ENCODE peak calls at places on chromosomes 1 and 21, in ten cellular contexts. One of them, this sample, is unnamed.

GRCh38 chr1:237999426-238000052 is 108.8 kb upstream of the ZP4 start:
- DNase-seq in astrocyte of the hippocampus: no peak
- DNase-seq in NCI-H1105: no peak
- DNase-seq in dermis blood vessel endothelial cell: no peak
- DNase-seq in NCI-H2171: no peak
- DNase-seq in stimulated activated CD4-positive, alpha-beta T cell treated with anti-CD3 and anti-CD28 coated beads, Interleukin-2, amount 100 ng/mL, for 48 hours: no peak
- DNase-seq in non-pigmented ciliary epithelial cell: no peak
- DNase-seq in GM19239: no peak
- DNase-seq in GM23248: no peak
- DNase-seq in prostate gland: no peak
- DNase-seq in this sample: peak

GRCh38 chr1:41776896-41777431 is 141.8 kb downstream of the HIVEP3 start:
- DNase-seq in astrocyte of the hippocampus: no peak
- DNase-seq in NCI-H1105: no peak
- DNase-seq in dermis blood vessel endothelial cell: no peak
- DNase-seq in NCI-H2171: no peak
- DNase-seq in stimulated activated CD4-positive, alpha-beta T cell treated with anti-CD3 and anti-CD28 coated beads, Interleukin-2, amount 100 ng/mL, for 48 hours: no peak
- DNase-seq in non-pigmented ciliary epithelial cell: no peak
- DNase-seq in GM19239: no peak
- DNase-seq in GM23248: no peak
- DNase-seq in prostate gland: peak
- DNase-seq in this sample: no peak

GRCh38 chr1:240663160-240663879 is 51.4 kb upstream of the GREM2 start:
- DNase-seq in astrocyte of the hippocampus: peak
- DNase-seq in NCI-H1105: no peak
- DNase-seq in dermis blood vessel endothelial cell: no peak
- DNase-seq in NCI-H2171: no peak
- DNase-seq in stimulated activated CD4-positive, alpha-beta T cell treated with anti-CD3 and anti-CD28 coated beads, Interleukin-2, amount 100 ng/mL, for 48 hours: no peak
- DNase-seq in non-pigmented ciliary epithelial cell: peak
- DNase-seq in GM19239: no peak
- DNase-seq in GM23248: peak
- DNase-seq in prostate gland: no peak
- DNase-seq in this sample: no peak

GRCh38 chr1:15584489-15585363 is at the start of gene AGMAT:
- DNase-seq in astrocyte of the hippocampus: peak
- DNase-seq in NCI-H1105: no peak
- DNase-seq in dermis blood vessel endothelial cell: peak
- DNase-seq in NCI-H2171: no peak
- DNase-seq in stimulated activated CD4-positive, alpha-beta T cell treated with anti-CD3 and anti-CD28 coated beads, Interleukin-2, amount 100 ng/mL, for 48 hours: peak
- DNase-seq in non-pigmented ciliary epithelial cell: no peak
- DNase-seq in GM19239: peak
- DNase-seq in GM23248: peak
- DNase-seq in prostate gland: no peak
- DNase-seq in this sample: no peak

GRCh38 chr21:33640697-33641338 is 723 bp downstream of the CRYZL1 start:
- DNase-seq in astrocyte of the hippocampus: peak
- DNase-seq in NCI-H1105: peak
- DNase-seq in dermis blood vessel endothelial cell: peak
- DNase-seq in NCI-H2171: peak
- DNase-seq in stimulated activated CD4-positive, alpha-beta T cell treated with anti-CD3 and anti-CD28 coated beads, Interleukin-2, amount 100 ng/mL, for 48 hours: no peak
- DNase-seq in non-pigmented ciliary epithelial cell: no peak
- DNase-seq in GM19239: no peak
- DNase-seq in GM23248: peak
- DNase-seq in prostate gland: peak
- DNase-seq in this sample: peak

GRCh38 chr1:65147424-65148177 is 402 bp upstream of the AK4 start:
- DNase-seq in astrocyte of the hippocampus: peak
- DNase-seq in NCI-H1105: no peak
- DNase-seq in dermis blood vessel endothelial cell: peak
- DNase-seq in NCI-H2171: peak
- DNase-seq in stimulated activated CD4-positive, alpha-beta T cell treated with anti-CD3 and anti-CD28 coated beads, Interleukin-2, amount 100 ng/mL, for 48 hours: peak
- DNase-seq in non-pigmented ciliary epithelial cell: no peak
- DNase-seq in GM19239: peak
- DNase-seq in GM23248: peak
- DNase-seq in prostate gland: peak
- DNase-seq in this sample: no peak

GRCh38 chr1:95071539-95071938 is 1.2 kb downstream of the ALG14 start:
- DNase-seq in astrocyte of the hippocampus: no peak
- DNase-seq in NCI-H1105: no peak
- DNase-seq in dermis blood vessel endothelial cell: no peak
- DNase-seq in NCI-H2171: no peak
- DNase-seq in stimulated activated CD4-positive, alpha-beta T cell treated with anti-CD3 and anti-CD28 coated beads, Interleukin-2, amount 100 ng/mL, for 48 hours: no peak
- DNase-seq in non-pigmented ciliary epithelial cell: no peak
- DNase-seq in GM19239: no peak
- DNase-seq in GM23248: peak
- DNase-seq in prostate gland: no peak
- DNase-seq in this sample: no peak

GRCh38 chr21:39313042-39313456 is 383 bp downstream of the BRWD1 start:
- DNase-seq in astrocyte of the hippocampus: peak
- DNase-seq in NCI-H1105: peak
- DNase-seq in dermis blood vessel endothelial cell: peak
- DNase-seq in NCI-H2171: peak
- DNase-seq in stimulated activated CD4-positive, alpha-beta T cell treated with anti-CD3 and anti-CD28 coated beads, Interleukin-2, amount 100 ng/mL, for 48 hours: no peak
- DNase-seq in non-pigmented ciliary epithelial cell: no peak
- DNase-seq in GM19239: peak
- DNase-seq in GM23248: no peak
- DNase-seq in prostate gland: no peak
- DNase-seq in this sample: peak

GRCh38 chr1:28170036-28170596 is 6.4 kb downstream of the PTAFR start:
- DNase-seq in astrocyte of the hippocampus: no peak
- DNase-seq in NCI-H1105: no peak
- DNase-seq in dermis blood vessel endothelial cell: no peak
- DNase-seq in NCI-H2171: no peak
- DNase-seq in stimulated activated CD4-positive, alpha-beta T cell treated with anti-CD3 and anti-CD28 coated beads, Interleukin-2, amount 100 ng/mL, for 48 hours: no peak
- DNase-seq in non-pigmented ciliary epithelial cell: no peak
- DNase-seq in GM19239: no peak
- DNase-seq in GM23248: no peak
- DNase-seq in prostate gland: no peak
- DNase-seq in this sample: no peak

GRCh38 chr1:85865183-85865582 is 156.9 kb upstream of the ZNHIT6 start:
- DNase-seq in astrocyte of the hippocampus: no peak
- DNase-seq in NCI-H1105: no peak
- DNase-seq in dermis blood vessel endothelial cell: no peak
- DNase-seq in NCI-H2171: no peak
- DNase-seq in stimulated activated CD4-positive, alpha-beta T cell treated with anti-CD3 and anti-CD28 coated beads, Interleukin-2, amount 100 ng/mL, for 48 hours: no peak
- DNase-seq in non-pigmented ciliary epithelial cell: no peak
- DNase-seq in GM19239: no peak
- DNase-seq in GM23248: peak
- DNase-seq in prostate gland: no peak
- DNase-seq in this sample: no peak

GRCh38 chr1:227934476-227935313 is 13.0 kb downstream of the WNT9A start:
- DNase-seq in astrocyte of the hippocampus: peak
- DNase-seq in NCI-H1105: no peak
- DNase-seq in dermis blood vessel endothelial cell: peak
- DNase-seq in NCI-H2171: no peak
- DNase-seq in stimulated activated CD4-positive, alpha-beta T cell treated with anti-CD3 and anti-CD28 coated beads, Interleukin-2, amount 100 ng/mL, for 48 hours: peak
- DNase-seq in non-pigmented ciliary epithelial cell: no peak
- DNase-seq in GM19239: no peak
- DNase-seq in GM23248: peak
- DNase-seq in prostate gland: no peak
- DNase-seq in this sample: no peak

GRCh38 chr1:234849824-234850223 is 239.8 kb upstream of the IRF2BP2 start:
- DNase-seq in astrocyte of the hippocampus: no peak
- DNase-seq in NCI-H1105: no peak
- DNase-seq in dermis blood vessel endothelial cell: peak
- DNase-seq in NCI-H2171: no peak
- DNase-seq in stimulated activated CD4-positive, alpha-beta T cell treated with anti-CD3 and anti-CD28 coated beads, Interleukin-2, amount 100 ng/mL, for 48 hours: no peak
- DNase-seq in non-pigmented ciliary epithelial cell: no peak
- DNase-seq in GM19239: no peak
- DNase-seq in GM23248: peak
- DNase-seq in prostate gland: no peak
- DNase-seq in this sample: no peak

GRCh38 chr1:237166031-237166430 is 124.0 kb downstream of the RYR2 start:
- DNase-seq in astrocyte of the hippocampus: no peak
- DNase-seq in NCI-H1105: no peak
- DNase-seq in dermis blood vessel endothelial cell: no peak
- DNase-seq in NCI-H2171: peak
- DNase-seq in stimulated activated CD4-positive, alpha-beta T cell treated with anti-CD3 and anti-CD28 coated beads, Interleukin-2, amount 100 ng/mL, for 48 hours: no peak
- DNase-seq in non-pigmented ciliary epithelial cell: no peak
- DNase-seq in GM19239: no peak
- DNase-seq in GM23248: no peak
- DNase-seq in prostate gland: no peak
- DNase-seq in this sample: no peak

GRCh38 chr21:23401278-23401677 is 2206.0 kb downstream of the MRPL39 start:
- DNase-seq in astrocyte of the hippocampus: peak
- DNase-seq in NCI-H1105: no peak
- DNase-seq in dermis blood vessel endothelial cell: peak
- DNase-seq in NCI-H2171: peak
- DNase-seq in stimulated activated CD4-positive, alpha-beta T cell treated with anti-CD3 and anti-CD28 coated beads, Interleukin-2, amount 100 ng/mL, for 48 hours: no peak
- DNase-seq in non-pigmented ciliary epithelial cell: peak
- DNase-seq in GM19239: no peak
- DNase-seq in GM23248: no peak
- DNase-seq in prostate gland: no peak
- DNase-seq in this sample: peak

GRCh38 chr1:72282690-72283203 is 408 bp upstream of the NEGR1 start:
- DNase-seq in astrocyte of the hippocampus: peak
- DNase-seq in NCI-H1105: peak
- DNase-seq in dermis blood vessel endothelial cell: peak
- DNase-seq in NCI-H2171: peak
- DNase-seq in stimulated activated CD4-positive, alpha-beta T cell treated with anti-CD3 and anti-CD28 coated beads, Interleukin-2, amount 100 ng/mL, for 48 hours: peak
- DNase-seq in non-pigmented ciliary epithelial cell: peak
- DNase-seq in GM19239: peak
- DNase-seq in GM23248: peak
- DNase-seq in prostate gland: peak
- DNase-seq in this sample: peak

GRCh38 chr21:39087976-39088370 is 95.3 kb downstream of the PSMG1 start:
- DNase-seq in astrocyte of the hippocampus: no peak
- DNase-seq in NCI-H1105: no peak
- DNase-seq in dermis blood vessel endothelial cell: no peak
- DNase-seq in NCI-H2171: no peak
- DNase-seq in stimulated activated CD4-positive, alpha-beta T cell treated with anti-CD3 and anti-CD28 coated beads, Interleukin-2, amount 100 ng/mL, for 48 hours: no peak
- DNase-seq in non-pigmented ciliary epithelial cell: no peak
- DNase-seq in GM19239: no peak
- DNase-seq in GM23248: no peak
- DNase-seq in prostate gland: no peak
- DNase-seq in this sample: no peak

GRCh38 chr1:157045251-157046218 is at the start of gene ARHGEF11:
- DNase-seq in astrocyte of the hippocampus: peak
- DNase-seq in NCI-H1105: peak
- DNase-seq in dermis blood vessel endothelial cell: peak
- DNase-seq in NCI-H2171: peak
- DNase-seq in stimulated activated CD4-positive, alpha-beta T cell treated with anti-CD3 and anti-CD28 coated beads, Interleukin-2, amount 100 ng/mL, for 48 hours: peak
- DNase-seq in non-pigmented ciliary epithelial cell: peak
- DNase-seq in GM19239: peak
- DNase-seq in GM23248: peak
- DNase-seq in prostate gland: peak
- DNase-seq in this sample: peak

GRCh38 chr1:92882817-92883216 is 51.0 kb downstream of the RPL5 start:
- DNase-seq in astrocyte of the hippocampus: no peak
- DNase-seq in NCI-H1105: no peak
- DNase-seq in dermis blood vessel endothelial cell: no peak
- DNase-seq in NCI-H2171: no peak
- DNase-seq in stimulated activated CD4-positive, alpha-beta T cell treated with anti-CD3 and anti-CD28 coated beads, Interleukin-2, amount 100 ng/mL, for 48 hours: no peak
- DNase-seq in non-pigmented ciliary epithelial cell: no peak
- DNase-seq in GM19239: no peak
- DNase-seq in GM23248: peak
- DNase-seq in prostate gland: no peak
- DNase-seq in this sample: no peak

GRCh38 chr1:98963359-98963758 is 41.3 kb downstream of the PLPPR5 start:
- DNase-seq in astrocyte of the hippocampus: peak
- DNase-seq in NCI-H1105: no peak
- DNase-seq in dermis blood vessel endothelial cell: no peak
- DNase-seq in NCI-H2171: no peak
- DNase-seq in stimulated activated CD4-positive, alpha-beta T cell treated with anti-CD3 and anti-CD28 coated beads, Interleukin-2, amount 100 ng/mL, for 48 hours: no peak
- DNase-seq in non-pigmented ciliary epithelial cell: peak
- DNase-seq in GM19239: no peak
- DNase-seq in GM23248: peak
- DNase-seq in prostate gland: no peak
- DNase-seq in this sample: no peak

GRCh38 chr1:185155600-185156320 is 993 bp downstream of the TRMT1L start:
- DNase-seq in astrocyte of the hippocampus: peak
- DNase-seq in NCI-H1105: no peak
- DNase-seq in dermis blood vessel endothelial cell: peak
- DNase-seq in NCI-H2171: no peak
- DNase-seq in stimulated activated CD4-positive, alpha-beta T cell treated with anti-CD3 and anti-CD28 coated beads, Interleukin-2, amount 100 ng/mL, for 48 hours: no peak
- DNase-seq in non-pigmented ciliary epithelial cell: no peak
- DNase-seq in GM19239: no peak
- DNase-seq in GM23248: peak
- DNase-seq in prostate gland: no peak
- DNase-seq in this sample: no peak

GRCh38 chr1:239677362-239677761 is 291.0 kb downstream of the CHRM3 start:
- DNase-seq in astrocyte of the hippocampus: no peak
- DNase-seq in NCI-H1105: no peak
- DNase-seq in dermis blood vessel endothelial cell: no peak
- DNase-seq in NCI-H2171: no peak
- DNase-seq in stimulated activated CD4-positive, alpha-beta T cell treated with anti-CD3 and anti-CD28 coated beads, Interleukin-2, amount 100 ng/mL, for 48 hours: no peak
- DNase-seq in non-pigmented ciliary epithelial cell: no peak
- DNase-seq in GM19239: no peak
- DNase-seq in GM23248: no peak
- DNase-seq in prostate gland: no peak
- DNase-seq in this sample: no peak

GRCh38 chr1:30599721-30600120 is 123.7 kb downstream of the MATN1 start:
- DNase-seq in astrocyte of the hippocampus: no peak
- DNase-seq in NCI-H1105: no peak
- DNase-seq in dermis blood vessel endothelial cell: no peak
- DNase-seq in NCI-H2171: no peak
- DNase-seq in stimulated activated CD4-positive, alpha-beta T cell treated with anti-CD3 and anti-CD28 coated beads, Interleukin-2, amount 100 ng/mL, for 48 hours: no peak
- DNase-seq in non-pigmented ciliary epithelial cell: no peak
- DNase-seq in GM19239: no peak
- DNase-seq in GM23248: no peak
- DNase-seq in prostate gland: no peak
- DNase-seq in this sample: no peak

GRCh38 chr21:31700040-31700439 is 31.9 kb downstream of the SCAF4 start:
- DNase-seq in astrocyte of the hippocampus: no peak
- DNase-seq in NCI-H1105: no peak
- DNase-seq in dermis blood vessel endothelial cell: no peak
- DNase-seq in NCI-H2171: no peak
- DNase-seq in stimulated activated CD4-positive, alpha-beta T cell treated with anti-CD3 and anti-CD28 coated beads, Interleukin-2, amount 100 ng/mL, for 48 hours: no peak
- DNase-seq in non-pigmented ciliary epithelial cell: no peak
- DNase-seq in GM19239: no peak
- DNase-seq in GM23248: no peak
- DNase-seq in prostate gland: no peak
- DNase-seq in this sample: no peak

GRCh38 chr1:24735619-24736375 is 9.4 kb upstream of the CLIC4 start:
- DNase-seq in astrocyte of the hippocampus: peak
- DNase-seq in NCI-H1105: no peak
- DNase-seq in dermis blood vessel endothelial cell: no peak
- DNase-seq in NCI-H2171: peak
- DNase-seq in stimulated activated CD4-positive, alpha-beta T cell treated with anti-CD3 and anti-CD28 coated beads, Interleukin-2, amount 100 ng/mL, for 48 hours: no peak
- DNase-seq in non-pigmented ciliary epithelial cell: no peak
- DNase-seq in GM19239: no peak
- DNase-seq in GM23248: peak
- DNase-seq in prostate gland: peak
- DNase-seq in this sample: peak

GRCh38 chr1:33429846-33430750 is 797 bp downstream of the PHC2 start:
- DNase-seq in astrocyte of the hippocampus: peak
- DNase-seq in NCI-H1105: peak
- DNase-seq in dermis blood vessel endothelial cell: peak
- DNase-seq in NCI-H2171: no peak
- DNase-seq in stimulated activated CD4-positive, alpha-beta T cell treated with anti-CD3 and anti-CD28 coated beads, Interleukin-2, amount 100 ng/mL, for 48 hours: no peak
- DNase-seq in non-pigmented ciliary epithelial cell: no peak
- DNase-seq in GM19239: no peak
- DNase-seq in GM23248: peak
- DNase-seq in prostate gland: no peak
- DNase-seq in this sample: peak

GRCh38 chr1:119564548-119564947 is 57.5 kb downstream of the HSD3B1 start:
- DNase-seq in astrocyte of the hippocampus: no peak
- DNase-seq in NCI-H1105: no peak
- DNase-seq in dermis blood vessel endothelial cell: no peak
- DNase-seq in NCI-H2171: no peak
- DNase-seq in stimulated activated CD4-positive, alpha-beta T cell treated with anti-CD3 and anti-CD28 coated beads, Interleukin-2, amount 100 ng/mL, for 48 hours: no peak
- DNase-seq in non-pigmented ciliary epithelial cell: no peak
- DNase-seq in GM19239: no peak
- DNase-seq in GM23248: no peak
- DNase-seq in prostate gland: no peak
- DNase-seq in this sample: no peak

GRCh38 chr1:162956922-162957321 is 95.9 kb upstream of the CCDC190 start:
- DNase-seq in astrocyte of the hippocampus: peak
- DNase-seq in NCI-H1105: no peak
- DNase-seq in dermis blood vessel endothelial cell: no peak
- DNase-seq in NCI-H2171: no peak
- DNase-seq in stimulated activated CD4-positive, alpha-beta T cell treated with anti-CD3 and anti-CD28 coated beads, Interleukin-2, amount 100 ng/mL, for 48 hours: no peak
- DNase-seq in non-pigmented ciliary epithelial cell: no peak
- DNase-seq in GM19239: no peak
- DNase-seq in GM23248: peak
- DNase-seq in prostate gland: no peak
- DNase-seq in this sample: no peak

GRCh38 chr1:22689505-22689904 is 21.1 kb upstream of the EPHB2 start:
- DNase-seq in astrocyte of the hippocampus: peak
- DNase-seq in NCI-H1105: peak
- DNase-seq in dermis blood vessel endothelial cell: peak
- DNase-seq in NCI-H2171: no peak
- DNase-seq in stimulated activated CD4-positive, alpha-beta T cell treated with anti-CD3 and anti-CD28 coated beads, Interleukin-2, amount 100 ng/mL, for 48 hours: no peak
- DNase-seq in non-pigmented ciliary epithelial cell: peak
- DNase-seq in GM19239: no peak
- DNase-seq in GM23248: peak
- DNase-seq in prostate gland: no peak
- DNase-seq in this sample: no peak

This sample was measured in HAP-1.